ENCODE peak calls at places on chromosomes 16 and 17, in seven cellular contexts. O, F, A, X, P, J and M are unnamed samples.

GRCh38 chr17:3635474-3636153 is 436 bp downstream of the SHPK start:
- DNase-seq in O (no peak), F (no peak), A (peak), X (no peak), P (no peak), J (no peak), M (no peak)

GRCh38 chr16:2691491-2692248 is 9.3 kb downstream of the KCTD5 start:
- DNase-seq in O (no peak), F (no peak), A (no peak), X (no peak), P (no peak), J (no peak), M (peak)

GRCh38 chr16:82580293-82580900 is 46.4 kb upstream of the CDH13 start:
- DNase-seq in O (peak), F (no peak), A (peak), X (peak), P (peak), J (peak), M (peak)

GRCh38 chr16:64417711-64418227 is 704.1 kb downstream of the CDH11 start:
- DNase-seq in O (no peak), F (no peak), A (no peak), X (no peak), P (peak), J (peak), M (no peak)

GRCh38 chr17:56297142-56297541 is 143.9 kb downstream of the ANKFN1 start:
- DNase-seq in O (no peak), F (no peak), A (no peak), X (no peak), P (peak), J (peak), M (no peak)

GRCh38 chr17:17561408-17562144 is 29.9 kb downstream of the PEMT start:
- DNase-seq in O (no peak), F (no peak), A (peak), X (no peak), P (no peak), J (no peak), M (no peak)

GRCh38 chr17:32269377-32269776 is 3.7 kb downstream of the RHBDL3 start:
- DNase-seq in O (no peak), F (no peak), A (no peak), X (no peak), P (no peak), J (no peak), M (no peak)

GRCh38 chr17:48843172-48843900 is 12.5 kb downstream of the CALCOCO2 start:
- DNase-seq in O (no peak), F (no peak), A (no peak), X (no peak), P (peak), J (peak), M (no peak)

GRCh38 chr17:31318298-31319190 is 2.9 kb downstream of the EVI2A start:
- DNase-seq in O (peak), F (peak), A (peak), X (no peak), P (peak), J (peak), M (peak)

GRCh38 chr16:21097151-21097550 is 53.5 kb downstream of the DNAH3 start:
- DNase-seq in O (no peak), F (no peak), A (no peak), X (no peak), P (peak), J (peak), M (no peak)

GRCh38 chr17:4747847-4748246 is 8.1 kb upstream of the CXCL16 start:
- DNase-seq in O (no peak), F (peak), A (no peak), X (no peak), P (no peak), J (no peak), M (peak)

GRCh38 chr17:338442-339192 is 14.0 kb downstream of the RPH3AL start:
- DNase-seq in O (no peak), F (no peak), A (no peak), X (no peak), P (no peak), J (no peak), M (no peak)

GRCh38 chr16:86604436-86605220 is 26.3 kb downstream of the FOXL1 start:
- DNase-seq in O (no peak), F (peak), A (no peak), X (no peak), P (no peak), J (no peak), M (no peak)

GRCh38 chr17:49252148-49252682 is 21.6 kb upstream of the PHOSPHO1 start:
- DNase-seq in O (no peak), F (no peak), A (peak), X (no peak), P (peak), J (peak), M (no peak)

GRCh38 chr16:2609827-2610470 is 72.1 kb downstream of the PDPK1 start:
- DNase-seq in O (no peak), F (no peak), A (no peak), X (no peak), P (no peak), J (no peak), M (no peak)

GRCh38 chr16:66481943-66482390 is 54.9 kb downstream of the BEAN1 start:
- DNase-seq in O (no peak), F (peak), A (no peak), X (no peak), P (no peak), J (no peak), M (no peak)

GRCh38 chr16:8998114-8998513 is 34.4 kb upstream of the USP7 start:
- DNase-seq in O (no peak), F (no peak), A (no peak), X (no peak), P (peak), J (peak), M (no peak)

GRCh38 chr16:31177136-31177535 is 2.8 kb upstream of the FUS start:
- DNase-seq in O (no peak), F (peak), A (peak), X (no peak), P (peak), J (peak), M (no peak)

GRCh38 chr17:76736349-76737081 is 616 bp downstream of the SRSF2 start:
- DNase-seq in O (peak), F (peak), A (peak), X (peak), P (peak), J (peak), M (peak)

GRCh38 chr17:49130891-49131290 is 1.7 kb upstream of the B4GALNT2 start:
- DNase-seq in O (no peak), F (no peak), A (no peak), X (no peak), P (peak), J (peak), M (no peak)

GRCh38 chr17:50155115-50155819 is 4.8 kb upstream of the PPP1R9B start:
- DNase-seq in O (no peak), F (no peak), A (no peak), X (no peak), P (peak), J (peak), M (no peak)

GRCh38 chr16:1444730-1445517 is 568 bp upstream of the CCDC154 start:
- DNase-seq in O (no peak), F (no peak), A (no peak), X (no peak), P (no peak), J (no peak), M (no peak)

GRCh38 chr17:13513039-13513405 is 88.7 kb downstream of the HS3ST3A1 start:
- DNase-seq in O (no peak), F (no peak), A (no peak), X (no peak), P (peak), J (peak), M (no peak)

GRCh38 chr17:16100737-16101400 is 101.2 kb downstream of the TTC19 start:
- DNase-seq in O (no peak), F (no peak), A (no peak), X (no peak), P (no peak), J (peak), M (no peak)

GRCh38 chr17:75511610-75512575 is 3.4 kb downstream of the CASKIN2 start:
- DNase-seq in O (no peak), F (no peak), A (peak), X (no peak), P (no peak), J (peak), M (no peak)

GRCh38 chr17:7184091-7184488 is 4.9 kb upstream of the ASGR1 start:
- DNase-seq in O (no peak), F (no peak), A (peak), X (peak), P (no peak), J (no peak), M (no peak)

GRCh38 chr16:2152695-2153506 is 2.7 kb upstream of the TRAF7 start:
- DNase-seq in O (peak), F (no peak), A (peak), X (peak), P (no peak), J (no peak), M (no peak)

GRCh38 chr17:50841949-50842354 is 6.6 kb downstream of the WFIKKN2 start:
- DNase-seq in O (peak), F (peak), A (peak), X (peak), P (peak), J (peak), M (no peak)

GRCh38 chr17:76537578-76538280 is at the start of gene CYGB:
- DNase-seq in O (peak), F (no peak), A (peak), X (no peak), P (no peak), J (peak), M (no peak)

GRCh38 chr16:31327675-31328225 is 27.2 kb upstream of the ITGAX start:
- DNase-seq in O (no peak), F (no peak), A (no peak), X (no peak), P (no peak), J (no peak), M (no peak)

GRCh38 chr17:42180411-42180921 is 476 bp downstream of the KCNH4 start:
- DNase-seq in O (peak), F (no peak), A (no peak), X (no peak), P (no peak), J (no peak), M (no peak)

GRCh38 chr16:57128787-57129389 is 36.5 kb downstream of the CPNE2 start:
- DNase-seq in O (no peak), F (peak), A (no peak), X (no peak), P (no peak), J (no peak), M (no peak)

GRCh38 chr16:22624038-22624656 is 113.5 kb downstream of the NPIPB5 start:
- DNase-seq in O (no peak), F (no peak), A (no peak), X (no peak), P (no peak), J (no peak), M (no peak)

GRCh38 chr16:3761375-3762079 is 44.2 kb upstream of the TRAP1 start:
- DNase-seq in O (no peak), F (no peak), A (no peak), X (no peak), P (no peak), J (no peak), M (peak)